ENCODE peak calls at places on chromosomes 11 and 22, in seven cellular contexts. Q is CD4-positive, alpha-beta T cell; K is H9; F is brain microvascular endothelial cell; V is K562; X is kidney; S is A549. I is an unnamed sample.

GRCh38 chr22:16801088-16801487 is 24.1 kb downstream of the XKR3 start:
- DNase-seq in Q (no peak), K (no peak), F (no peak), V (no peak), X (no peak), S (no peak), I (no peak)

GRCh38 chr11:71199226-71199815 is 53.1 kb downstream of the SHANK2 start:
- DNase-seq in Q (no peak), K (no peak), F (no peak), V (no peak), X (peak), S (no peak), I (no peak)

GRCh38 chr11:78040691-78041379 is 17.8 kb upstream of the KCTD14 start:
- DNase-seq in Q (no peak), K (peak), F (peak), V (peak), X (no peak), S (no peak), I (no peak)

GRCh38 chr11:65352783-65353182 is 1.8 kb upstream of the TIGD3 start:
- DNase-seq in Q (no peak), K (no peak), F (no peak), V (no peak), X (no peak), S (peak), I (no peak)

GRCh38 chr11:71566081-71566620 is 788 bp downstream of the KRTAP5-10 start:
- DNase-seq in Q (no peak), K (no peak), F (no peak), V (no peak), X (peak), S (no peak), I (no peak)

GRCh38 chr11:27830206-27830605 is 130.0 kb upstream of the BDNF start:
- DNase-seq in Q (no peak), K (no peak), F (no peak), V (no peak), X (no peak), S (no peak), I (no peak)

GRCh38 chr11:3153291-3153861 is 11.7 kb downstream of the OSBPL5 start:
- DNase-seq in Q (no peak), K (no peak), F (peak), V (no peak), X (peak), S (no peak), I (peak)

GRCh38 chr11:89293966-89294679 is 116.4 kb downstream of the TYR start:
- DNase-seq in Q (no peak), K (peak), F (peak), V (no peak), X (peak), S (no peak), I (peak)

DNA sequence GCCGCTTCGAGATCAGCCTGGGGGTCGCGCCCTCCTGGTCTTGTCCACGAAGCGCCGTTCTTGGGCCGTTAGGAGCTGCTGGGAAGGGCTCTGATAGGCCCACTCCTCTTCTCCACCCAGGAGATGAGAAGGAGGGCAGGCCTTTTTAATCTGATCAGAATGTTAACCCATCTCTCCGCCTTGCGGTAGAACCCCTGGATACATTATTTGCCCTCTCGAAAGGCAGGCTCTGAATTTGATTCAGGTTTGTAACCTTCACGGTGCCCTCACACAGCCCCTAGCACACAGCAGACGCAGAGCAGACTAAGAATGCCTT is at the start of gene CCDC83:
- DNase-seq in Q (no peak), K (no peak), F (no peak), V (no peak), X (no peak), S (no peak), I (no peak)
- H3K27ac ChIP-seq in Q (peak), K (no peak), F (peak), V (peak), X (peak), S (peak), I (peak)

DNA sequence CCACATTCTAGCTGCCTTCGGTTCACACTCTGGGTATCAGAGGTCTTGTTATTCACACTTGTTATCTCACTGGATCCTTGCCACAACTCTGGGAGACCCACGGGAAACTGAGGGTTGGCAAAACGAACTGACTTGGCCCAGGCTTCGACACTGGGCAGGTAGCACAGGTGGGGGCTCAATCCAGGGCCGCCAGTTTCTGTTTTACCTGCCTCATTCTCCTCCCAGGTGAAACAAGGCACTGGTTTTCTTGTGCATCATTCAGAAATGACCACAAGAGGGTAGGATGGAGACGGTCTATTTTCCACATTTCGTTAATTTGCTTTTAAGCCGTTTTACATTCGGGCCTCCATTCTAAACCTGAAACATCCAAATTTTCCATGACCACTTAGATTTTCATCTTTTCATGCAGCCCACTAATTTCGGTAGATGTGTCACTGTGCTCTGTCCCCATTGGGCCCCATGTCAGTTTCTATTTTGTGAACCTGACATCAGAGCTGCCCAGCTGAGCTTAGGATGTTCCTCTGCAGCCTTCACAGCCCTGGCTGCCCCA is 108.1 kb downstream of the KIAA1671 start:
- DNase-seq in Q (no peak), K (no peak), F (no peak), V (peak), X (no peak), S (no peak), I (no peak)
- TF ChIP-seq CTCF in Q (peak), K (peak), F (peak), V (peak), X (no peak), S (no peak), I (peak)

GRCh38 chr11:19722702-19723101 is 10.1 kb downstream of the NAV2 start:
- DNase-seq in Q (no peak), K (no peak), F (no peak), V (no peak), X (no peak), S (no peak), I (no peak)

GRCh38 chr11:19727246-19727645 is 14.6 kb downstream of the NAV2 start:
- DNase-seq in Q (no peak), K (no peak), F (peak), V (no peak), X (no peak), S (no peak), I (no peak)

GRCh38 chr11:19723572-19724342 is 11.1 kb downstream of the NAV2 start:
- DNase-seq in Q (peak), K (no peak), F (peak), V (no peak), X (peak), S (no peak), I (peak)

GRCh38 chr11:19725379-19726079 is 12.9 kb downstream of the NAV2 start:
- DNase-seq in Q (no peak), K (no peak), F (no peak), V (no peak), X (peak), S (no peak), I (peak)

GRCh38 chr11:19724765-19725164 is 12.1 kb downstream of the NAV2 start:
- DNase-seq in Q (no peak), K (no peak), F (no peak), V (no peak), X (no peak), S (no peak), I (no peak)
- H3K27ac ChIP-seq in Q (no peak), K (no peak), F (no peak), V (no peak), X (no peak), S (no peak), I (peak)

GRCh38 chr11:551596-551995 is 8.9 kb downstream of the LMNTD2 start:
- DNase-seq in Q (no peak), K (no peak), F (no peak), V (no peak), X (no peak), S (no peak), I (no peak)

GRCh38 chr11:550746-551085 is 9.8 kb downstream of the LMNTD2 start:
- DNase-seq in Q (no peak), K (no peak), F (no peak), V (no peak), X (no peak), S (no peak), I (no peak)

GRCh38 chr11:548700-549603 is 11.6 kb downstream of the LMNTD2 start:
- DNase-seq in Q (no peak), K (no peak), F (no peak), V (no peak), X (peak), S (no peak), I (no peak)

GRCh38 chr11:551131-551530 is 9.4 kb downstream of the LMNTD2 start:
- DNase-seq in Q (no peak), K (no peak), F (no peak), V (no peak), X (no peak), S (no peak), I (no peak)

GRCh38 chr11:550021-550745 is 10.4 kb downstream of the LMNTD2 start:
- DNase-seq in Q (no peak), K (no peak), F (no peak), V (no peak), X (peak), S (no peak), I (no peak)
- TF ChIP-seq CTCF in Q (no peak), K (no peak), F (no peak), V (no peak), X (no peak), S (no peak), I (no peak)

GRCh38 chr11:33006010-33006409 is 9.7 kb upstream of the DEPDC7 start:
- DNase-seq in Q (no peak), K (no peak), F (no peak), V (no peak), X (no peak), S (no peak), I (no peak)

GRCh38 chr11:33005175-33005574 is 10.5 kb upstream of the DEPDC7 start:
- DNase-seq in Q (no peak), K (no peak), F (no peak), V (no peak), X (no peak), S (no peak), I (no peak)

GRCh38 chr11:33002143-33002542 is 13.5 kb upstream of the DEPDC7 start:
- DNase-seq in Q (no peak), K (no peak), F (no peak), V (no peak), X (no peak), S (no peak), I (no peak)

GRCh38 chr11:33000181-33000580 is 15.5 kb upstream of the DEPDC7 start:
- DNase-seq in Q (no peak), K (no peak), F (peak), V (no peak), X (no peak), S (no peak), I (no peak)

DNA sequence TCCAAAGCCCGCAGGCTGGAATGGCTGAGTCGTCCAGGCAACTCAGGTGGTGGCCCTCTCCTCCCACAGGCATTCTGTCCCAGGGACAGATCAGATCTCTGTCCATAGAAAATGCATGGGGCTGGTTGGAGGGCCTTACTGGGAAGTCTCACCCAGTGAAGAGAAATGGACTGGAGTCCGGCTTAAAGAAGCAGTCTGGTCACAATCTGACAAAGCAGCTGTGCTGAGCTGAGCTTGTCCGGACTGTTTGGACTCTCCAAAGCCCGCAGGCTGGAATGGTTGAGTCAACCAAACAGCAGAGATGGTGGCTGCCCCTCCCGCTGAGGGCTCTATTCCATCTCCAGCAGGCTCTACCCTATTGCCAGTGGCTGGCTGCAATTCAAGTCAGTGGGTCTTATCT is 14.4 kb upstream of the DEPDC7 start:
- DNase-seq in Q (no peak), K (no peak), F (no peak), V (no peak), X (no peak), S (no peak), I (no peak)
- H3K27ac ChIP-seq in Q (no peak), K (no peak), F (no peak), V (no peak), X (no peak), S (no peak), I (no peak)

GRCh38 chr22:43587574-43587973 is 175.8 kb downstream of the MPPED1 start:
- DNase-seq in Q (no peak), K (no peak), F (no peak), V (no peak), X (no peak), S (no peak), I (no peak)

DNA sequence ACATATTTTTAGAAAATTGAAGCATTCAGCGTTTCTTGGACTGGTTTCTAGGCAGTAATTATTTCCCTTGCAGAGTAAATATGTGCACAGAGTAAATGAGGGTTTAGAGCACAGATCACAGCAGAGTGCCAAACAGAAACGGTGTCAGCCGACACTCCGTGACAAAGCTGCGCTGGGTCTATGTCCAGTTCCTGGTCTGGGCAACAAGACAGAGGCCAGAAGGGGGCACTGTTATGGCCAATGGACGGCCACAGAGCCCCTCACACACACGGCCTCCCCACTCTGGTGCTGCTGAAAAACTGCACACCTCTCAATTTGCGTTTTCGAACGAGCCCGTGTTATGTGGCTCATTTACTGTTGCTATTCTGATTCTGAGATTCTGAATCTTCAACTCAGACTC is 180.7 kb downstream of the MPPED1 start:
- DNase-seq in Q (no peak), K (peak), F (no peak), V (no peak), X (no peak), S (no peak), I (no peak)
- TF ChIP-seq CTCF in Q (no peak), K (peak), F (no peak), V (peak), X (no peak), S (no peak), I (no peak)

DNA sequence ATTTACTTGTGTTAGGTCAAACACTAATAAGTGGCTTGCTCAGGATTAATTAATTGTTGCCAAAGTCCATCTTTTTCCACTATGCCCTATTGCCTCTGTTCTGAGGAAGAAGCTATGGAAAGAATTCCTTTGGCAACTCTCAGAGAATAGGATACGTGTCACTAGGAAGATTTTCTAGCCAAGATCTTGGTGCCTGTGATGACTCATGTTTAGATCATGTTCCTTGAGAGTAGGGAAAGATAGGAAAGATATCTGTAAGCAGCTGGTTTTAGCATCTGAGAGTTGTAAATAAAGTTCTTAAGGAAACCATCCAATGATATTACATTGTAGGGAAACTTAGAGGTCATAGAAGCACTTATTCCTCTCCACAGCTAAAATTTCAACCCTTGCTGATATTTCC is 15.7 kb downstream of the SLN start:
- DNase-seq in Q (no peak), K (no peak), F (peak), V (no peak), X (no peak), S (peak), I (no peak)
- H3K27ac ChIP-seq in Q (no peak), K (no peak), F (peak), V (no peak), X (no peak), S (peak), I (no peak)

I was measured in body of pancreas.